ENCODE peak calls at places on chromosome 17, in eight cellular contexts. One of them, this sample, is unnamed.
A peak's percentile ranks its signal among the peaks of the same experiment; 100 is the strongest.

GRCh38 chr17:19386276-19386863 is 620 bp downstream of the MFAP4 start:
- DNase-seq in NCI-H1105 treated with DMSO at 0.1 percent for 48 hours: no peak
- DNase-seq in mucosa of descending colon: peak; percentile 81
- DNase-seq in substantia nigra: no peak
- DNase-seq in kidney tubule cell: peak; percentile 75
- DNase-seq in hypothalamus: no peak
- DNase-seq in Daoy: peak; percentile 60
- DNase-seq in dorsolateral prefrontal cortex: no peak
- DNase-seq in this sample: peak; percentile 69

GRCh38 chr17:37829446-37830142 is 84.7 kb upstream of the HNF1B start:
- DNase-seq in hypothalamus: no peak
- DNase-seq in dorsolateral prefrontal cortex: no peak
- DNase-seq in kidney tubule cell: no peak
- DNase-seq in NCI-H1105 treated with DMSO at 0.1 percent for 48 hours: no peak
- DNase-seq in mucosa of descending colon: no peak
- DNase-seq in Daoy: no peak
- DNase-seq in substantia nigra: no peak
- DNase-seq in this sample: no peak

GRCh38 chr17:78414178-78415162 is 36.0 kb downstream of the PGS1 start:
- DNase-seq in NCI-H1105 treated with DMSO at 0.1 percent for 48 hours: no peak
- DNase-seq in mucosa of descending colon: no peak
- DNase-seq in substantia nigra: no peak
- DNase-seq in kidney tubule cell: no peak
- DNase-seq in Daoy: no peak
- DNase-seq in hypothalamus: no peak
- DNase-seq in dorsolateral prefrontal cortex: no peak
- DNase-seq in this sample: no peak

GRCh38 chr17:78168906-78169793 is 769 bp downstream of the SYNGR2 start:
- DNase-seq in mucosa of descending colon: peak; percentile 89
- DNase-seq in kidney tubule cell: peak; percentile 79
- DNase-seq in hypothalamus: peak; percentile 21
- DNase-seq in NCI-H1105 treated with DMSO at 0.1 percent for 48 hours: no peak
- DNase-seq in dorsolateral prefrontal cortex: peak; percentile 70
- DNase-seq in Daoy: peak; percentile 73
- DNase-seq in substantia nigra: peak; percentile 27
- DNase-seq in this sample: peak; percentile 45

GRCh38 chr17:4045477-4045876 is 81.2 kb upstream of the ATP2A3 start:
- DNase-seq in kidney tubule cell: no peak
- DNase-seq in dorsolateral prefrontal cortex: no peak
- DNase-seq in NCI-H1105 treated with DMSO at 0.1 percent for 48 hours: no peak
- DNase-seq in hypothalamus: no peak
- DNase-seq in mucosa of descending colon: no peak
- DNase-seq in Daoy: no peak
- DNase-seq in substantia nigra: no peak
- DNase-seq in this sample: no peak

GRCh38 chr17:79968116-79968515 is 67.6 kb downstream of the TBC1D16 start:
- DNase-seq in NCI-H1105 treated with DMSO at 0.1 percent for 48 hours: no peak
- DNase-seq in mucosa of descending colon: no peak
- DNase-seq in Daoy: no peak
- DNase-seq in hypothalamus: no peak
- DNase-seq in substantia nigra: no peak
- DNase-seq in dorsolateral prefrontal cortex: no peak
- DNase-seq in kidney tubule cell: no peak
- DNase-seq in this sample: no peak

GRCh38 chr17:44258811-44259351 is 9.1 kb downstream of the SLC4A1 start:
- DNase-seq in kidney tubule cell: no peak
- DNase-seq in substantia nigra: no peak
- DNase-seq in NCI-H1105 treated with DMSO at 0.1 percent for 48 hours: no peak
- DNase-seq in Daoy: no peak
- DNase-seq in hypothalamus: no peak
- DNase-seq in mucosa of descending colon: no peak
- DNase-seq in dorsolateral prefrontal cortex: no peak
- DNase-seq in this sample: no peak

GRCh38 chr17:1797323-1797722 is 32.4 kb downstream of the SMYD4 start:
- DNase-seq in dorsolateral prefrontal cortex: no peak
- DNase-seq in kidney tubule cell: no peak
- DNase-seq in mucosa of descending colon: no peak
- DNase-seq in hypothalamus: no peak
- DNase-seq in substantia nigra: no peak
- DNase-seq in Daoy: no peak
- DNase-seq in NCI-H1105 treated with DMSO at 0.1 percent for 48 hours: no peak
- DNase-seq in this sample: no peak

GRCh38 chr17:58911741-58912343 is 156.2 kb downstream of the PPM1E start:
- DNase-seq in dorsolateral prefrontal cortex: no peak
- DNase-seq in Daoy: no peak
- DNase-seq in kidney tubule cell: no peak
- DNase-seq in mucosa of descending colon: no peak
- DNase-seq in NCI-H1105 treated with DMSO at 0.1 percent for 48 hours: no peak
- DNase-seq in hypothalamus: no peak
- DNase-seq in substantia nigra: no peak
- DNase-seq in this sample: no peak

GRCh38 chr17:7213895-7214299 is 5.7 kb downstream of the DLG4 start:
- DNase-seq in dorsolateral prefrontal cortex: peak; percentile 81
- DNase-seq in NCI-H1105 treated with DMSO at 0.1 percent for 48 hours: peak; percentile 99
- DNase-seq in Daoy: peak; percentile 80
- DNase-seq in kidney tubule cell: peak; percentile 74
- DNase-seq in mucosa of descending colon: peak; percentile 45
- DNase-seq in substantia nigra: no peak
- DNase-seq in hypothalamus: peak; percentile 87
- DNase-seq in this sample: peak; percentile 71

GRCh38 chr17:65055708-65056638 is 567 bp downstream of the GNA13 start:
- DNase-seq in substantia nigra: peak; percentile 64
- DNase-seq in Daoy: peak; percentile 70
- DNase-seq in dorsolateral prefrontal cortex: peak; percentile 71
- DNase-seq in kidney tubule cell: peak; percentile 53
- DNase-seq in hypothalamus: peak; percentile 63
- DNase-seq in NCI-H1105 treated with DMSO at 0.1 percent for 48 hours: peak; percentile 57
- DNase-seq in mucosa of descending colon: peak; percentile 85
- DNase-seq in this sample: no peak

GRCh38 chr17:45384047-45384799 is 48.4 kb downstream of the ARHGAP27 start:
- DNase-seq in NCI-H1105 treated with DMSO at 0.1 percent for 48 hours: no peak
- DNase-seq in mucosa of descending colon: no peak
- DNase-seq in dorsolateral prefrontal cortex: no peak
- DNase-seq in substantia nigra: no peak
- DNase-seq in Daoy: peak; percentile 85
- DNase-seq in kidney tubule cell: peak; percentile 68
- DNase-seq in hypothalamus: no peak
- DNase-seq in this sample: peak; percentile 69

GRCh38 chr17:75808905-75809621 is 24.5 kb downstream of the UNK start:
- DNase-seq in kidney tubule cell: peak; percentile 22
- DNase-seq in Daoy: peak; percentile 81
- DNase-seq in NCI-H1105 treated with DMSO at 0.1 percent for 48 hours: no peak
- DNase-seq in substantia nigra: no peak
- DNase-seq in dorsolateral prefrontal cortex: no peak
- DNase-seq in hypothalamus: no peak
- DNase-seq in mucosa of descending colon: peak; percentile 42
- DNase-seq in this sample: peak; percentile 44

GRCh38 chr17:67421869-67422273 is 44.8 kb downstream of the PITPNC1 start:
- DNase-seq in Daoy: peak; percentile 95
- DNase-seq in dorsolateral prefrontal cortex: no peak
- DNase-seq in NCI-H1105 treated with DMSO at 0.1 percent for 48 hours: no peak
- DNase-seq in kidney tubule cell: peak; percentile 100
- DNase-seq in mucosa of descending colon: no peak
- DNase-seq in hypothalamus: no peak
- DNase-seq in substantia nigra: no peak
- DNase-seq in this sample: peak; percentile 100

GRCh38 chr17:57470906-57471305 is 214.6 kb downstream of the MSI2 start:
- DNase-seq in substantia nigra: no peak
- DNase-seq in kidney tubule cell: no peak
- DNase-seq in dorsolateral prefrontal cortex: no peak
- DNase-seq in NCI-H1105 treated with DMSO at 0.1 percent for 48 hours: no peak
- DNase-seq in Daoy: no peak
- DNase-seq in mucosa of descending colon: no peak
- DNase-seq in hypothalamus: no peak
- DNase-seq in this sample: no peak

GRCh38 chr17:35617505-35617904 is 30.4 kb downstream of the AP2B1 start:
- DNase-seq in Daoy: no peak
- DNase-seq in mucosa of descending colon: no peak
- DNase-seq in dorsolateral prefrontal cortex: no peak
- DNase-seq in kidney tubule cell: no peak
- DNase-seq in NCI-H1105 treated with DMSO at 0.1 percent for 48 hours: peak; percentile 88
- DNase-seq in hypothalamus: no peak
- DNase-seq in substantia nigra: no peak
- DNase-seq in this sample: no peak

GRCh38 chr17:17159571-17159970 is 46.6 kb downstream of the PLD6 start:
- DNase-seq in kidney tubule cell: no peak
- DNase-seq in dorsolateral prefrontal cortex: no peak
- DNase-seq in mucosa of descending colon: no peak
- DNase-seq in substantia nigra: no peak
- DNase-seq in hypothalamus: no peak
- DNase-seq in NCI-H1105 treated with DMSO at 0.1 percent for 48 hours: no peak
- DNase-seq in Daoy: no peak
- DNase-seq in this sample: no peak

GRCh38 chr17:73091770-73092517 is 544 bp downstream of the SLC39A11 start:
- DNase-seq in hypothalamus: no peak
- DNase-seq in kidney tubule cell: peak; percentile 25
- DNase-seq in substantia nigra: no peak
- DNase-seq in Daoy: peak; percentile 49
- DNase-seq in mucosa of descending colon: peak; percentile 59
- DNase-seq in NCI-H1105 treated with DMSO at 0.1 percent for 48 hours: peak; percentile 15
- DNase-seq in dorsolateral prefrontal cortex: no peak
- DNase-seq in this sample: no peak

GRCh38 chr17:70483624-70484023 is 314.3 kb downstream of the KCNJ2 start:
- DNase-seq in hypothalamus: no peak
- DNase-seq in kidney tubule cell: no peak
- DNase-seq in Daoy: no peak
- DNase-seq in substantia nigra: no peak
- DNase-seq in NCI-H1105 treated with DMSO at 0.1 percent for 48 hours: no peak
- DNase-seq in mucosa of descending colon: no peak
- DNase-seq in dorsolateral prefrontal cortex: no peak
- DNase-seq in this sample: no peak

GRCh38 chr17:60586288-60586974 is 13.6 kb upstream of the PPM1D start:
- DNase-seq in substantia nigra: no peak
- DNase-seq in dorsolateral prefrontal cortex: no peak
- DNase-seq in Daoy: no peak
- DNase-seq in mucosa of descending colon: no peak
- DNase-seq in kidney tubule cell: peak; percentile 40
- DNase-seq in NCI-H1105 treated with DMSO at 0.1 percent for 48 hours: no peak
- DNase-seq in hypothalamus: no peak
- DNase-seq in this sample: no peak

GRCh38 chr17:51115179-51115578 is 5.5 kb downstream of the SPAG9 start:
- DNase-seq in kidney tubule cell: no peak
- DNase-seq in Daoy: no peak
- DNase-seq in dorsolateral prefrontal cortex: no peak
- DNase-seq in NCI-H1105 treated with DMSO at 0.1 percent for 48 hours: no peak
- DNase-seq in mucosa of descending colon: no peak
- DNase-seq in substantia nigra: no peak
- DNase-seq in hypothalamus: no peak
- DNase-seq in this sample: no peak

GRCh38 chr17:82350182-82351030 is 8.6 kb upstream of the TEX19 start:
- DNase-seq in kidney tubule cell: no peak
- DNase-seq in substantia nigra: no peak
- DNase-seq in hypothalamus: no peak
- DNase-seq in NCI-H1105 treated with DMSO at 0.1 percent for 48 hours: no peak
- DNase-seq in mucosa of descending colon: peak; percentile 61
- DNase-seq in Daoy: peak; percentile 68
- DNase-seq in dorsolateral prefrontal cortex: no peak
- DNase-seq in this sample: no peak

GRCh38 chr17:3765981-3766380 is 35.0 kb downstream of the ITGAE start:
- DNase-seq in hypothalamus: no peak
- DNase-seq in dorsolateral prefrontal cortex: no peak
- DNase-seq in kidney tubule cell: no peak
- DNase-seq in Daoy: no peak
- DNase-seq in substantia nigra: no peak
- DNase-seq in NCI-H1105 treated with DMSO at 0.1 percent for 48 hours: no peak
- DNase-seq in mucosa of descending colon: no peak
- DNase-seq in this sample: no peak

GRCh38 chr17:2346475-2346874 is 9.2 kb downstream of the SGSM2 start:
- DNase-seq in kidney tubule cell: no peak
- DNase-seq in hypothalamus: no peak
- DNase-seq in mucosa of descending colon: peak; percentile 18
- DNase-seq in Daoy: no peak
- DNase-seq in substantia nigra: no peak
- DNase-seq in dorsolateral prefrontal cortex: no peak
- DNase-seq in NCI-H1105 treated with DMSO at 0.1 percent for 48 hours: no peak
- DNase-seq in this sample: no peak

GRCh38 chr17:20979792-20980083 is 63.1 kb downstream of the USP22 start:
- DNase-seq in dorsolateral prefrontal cortex: no peak
- DNase-seq in mucosa of descending colon: no peak
- DNase-seq in substantia nigra: no peak
- DNase-seq in kidney tubule cell: no peak
- DNase-seq in hypothalamus: no peak
- DNase-seq in Daoy: no peak
- DNase-seq in NCI-H1105 treated with DMSO at 0.1 percent for 48 hours: no peak
- DNase-seq in this sample: no peak

GRCh38 chr17:79842656-79843474 is 3.6 kb upstream of the CBX4 start:
- DNase-seq in NCI-H1105 treated with DMSO at 0.1 percent for 48 hours: peak; percentile 31
- DNase-seq in hypothalamus: no peak
- DNase-seq in Daoy: peak; percentile 51
- DNase-seq in kidney tubule cell: no peak
- DNase-seq in mucosa of descending colon: no peak
- DNase-seq in dorsolateral prefrontal cortex: no peak
- DNase-seq in substantia nigra: no peak
- DNase-seq in this sample: no peak

GRCh38 chr17:70582777-70583176 is 413.4 kb downstream of the KCNJ2 start:
- DNase-seq in dorsolateral prefrontal cortex: no peak
- DNase-seq in NCI-H1105 treated with DMSO at 0.1 percent for 48 hours: no peak
- DNase-seq in kidney tubule cell: no peak
- DNase-seq in Daoy: no peak
- DNase-seq in hypothalamus: no peak
- DNase-seq in mucosa of descending colon: no peak
- DNase-seq in substantia nigra: no peak
- DNase-seq in this sample: no peak

GRCh38 chr17:30584810-30585209 is 107.6 kb downstream of the GOSR1 start:
- DNase-seq in dorsolateral prefrontal cortex: no peak
- DNase-seq in hypothalamus: no peak
- DNase-seq in substantia nigra: no peak
- DNase-seq in mucosa of descending colon: no peak
- DNase-seq in Daoy: no peak
- DNase-seq in NCI-H1105 treated with DMSO at 0.1 percent for 48 hours: no peak
- DNase-seq in kidney tubule cell: no peak
- DNase-seq in this sample: no peak

GRCh38 chr17:63842540-63843386 is at the start of gene SMARCD2:
- DNase-seq in substantia nigra: peak; percentile 96
- DNase-seq in mucosa of descending colon: peak; percentile 100
- DNase-seq in Daoy: peak; percentile 99
- DNase-seq in NCI-H1105 treated with DMSO at 0.1 percent for 48 hours: peak; percentile 94
- DNase-seq in kidney tubule cell: peak; percentile 99
- DNase-seq in hypothalamus: peak; percentile 99
- DNase-seq in dorsolateral prefrontal cortex: peak; percentile 97
- DNase-seq in this sample: peak; percentile 92

This sample was measured in renal cortical epithelial cell.